ENCODE peak calls at places on chromosome 19, in nine cellular contexts. Q is thoracic aorta; F is cardiac muscle cell; Y is stomach; D is CD4-positive, CD25-positive, alpha-beta regulatory T cell; N is central memory CD8-positive, alpha-beta T cell; E is neural crest cell; B is anterior cingulate cortex; O is NCI-H1436. U is an unnamed sample.
A peak's percentile ranks its signal among the peaks of the same experiment; 100 is the strongest.

GRCh38 chr19:7515471-7516226 is at the start of gene ZNF358:
- DNase-seq in D (no peak), O (peak; percentile 59), Q (peak; percentile 19), B (peak; percentile 35), N (no peak), E (peak; percentile 71), F (peak; percentile 90), Y (peak; percentile 78), U (peak; percentile 56)

GRCh38 chr19:45922281-45922680 is 7.7 kb upstream of the NANOS2 start:
- DNase-seq in E (no peak), O (no peak), Y (no peak), B (no peak), F (no peak), N (no peak), D (no peak), Q (no peak), U (no peak)

GRCh38 chr19:51727349-51727880 is 3.6 kb upstream of the HAS1 start:
- DNase-seq in F (no peak), Y (no peak), N (no peak), O (no peak), Q (no peak), D (no peak), E (no peak), B (no peak), U (no peak)

GRCh38 chr19:41261474-41262190 is 2.5 kb upstream of the HNRNPUL1 start:
- DNase-seq in D (no peak), B (no peak), Q (no peak), F (no peak), O (no peak), Y (no peak), N (no peak), E (no peak), U (no peak)

GRCh38 chr19:40315812-40316475 is 30.8 kb upstream of the AKT2 start:
- DNase-seq in D (no peak), Q (no peak), Y (no peak), F (no peak), E (no peak), N (no peak), B (no peak), O (no peak), U (no peak)

GRCh38 chr19:3699071-3699740 is 1.1 kb downstream of the PIP5K1C start:
- DNase-seq in E (no peak), Y (no peak), D (no peak), Q (no peak), N (no peak), O (no peak), F (no peak), B (peak; percentile 33), U (no peak)

GRCh38 chr19:3513198-3514140 is 7.4 kb downstream of the FZR1 start:
- DNase-seq in Y (peak; percentile 39), O (no peak), D (no peak), E (no peak), F (no peak), B (no peak), N (no peak), Q (no peak), U (no peak)

GRCh38 chr19:10565028-10565566 is 713 bp downstream of the KRI1 start:
- DNase-seq in E (no peak), Y (peak; percentile 35), D (peak; percentile 27), Q (no peak), F (peak; percentile 50), B (no peak), N (no peak), O (peak; percentile 46), U (peak; percentile 69)

GRCh38 chr19:38229585-38230073 is 5.6 kb upstream of the DPF1 start:
- DNase-seq in Y (peak; percentile 47), N (peak; percentile 17), F (peak; percentile 95), Q (no peak), D (peak; percentile 39), O (peak; percentile 92), B (peak; percentile 82), E (peak; percentile 76), U (peak; percentile 76)

GRCh38 chr19:38736036-38736412 is 8.2 kb downstream of the CAPN12 start:
- DNase-seq in D (peak; percentile 64), N (no peak), B (no peak), Y (peak; percentile 64), F (peak; percentile 75), O (no peak), Q (no peak), E (no peak), U (peak; percentile 59)

GRCh38 chr19:17522988-17523872 is 11.8 kb downstream of the PGLS start:
- DNase-seq in D (no peak), Y (peak; percentile 49), E (no peak), Q (no peak), F (no peak), O (no peak), N (peak; percentile 27), B (no peak), U (peak; percentile 39)

GRCh38 chr19:38726284-38726673 is 18.0 kb downstream of the CAPN12 start:
- DNase-seq in N (no peak), O (no peak), Y (no peak), B (no peak), E (no peak), F (no peak), D (no peak), Q (no peak), U (no peak)

GRCh38 chr19:14439014-14439413 is 5.9 kb downstream of the PKN1 start:
- DNase-seq in Y (no peak), D (no peak), O (no peak), E (no peak), F (no peak), N (no peak), Q (no peak), B (no peak), U (no peak)

GRCh38 chr19:6100284-6100915 is 9.9 kb downstream of the RFX2 start:
- DNase-seq in O (no peak), E (no peak), D (no peak), B (no peak), N (no peak), F (no peak), Y (no peak), Q (no peak), U (peak; percentile 41)

GRCh38 chr19:43754562-43755255 is at the start of gene SMG9:
- DNase-seq in E (peak; percentile 98), B (peak; percentile 98), D (peak; percentile 97), Q (peak; percentile 83), N (peak; percentile 97), F (peak; percentile 99), Y (peak; percentile 99), O (peak; percentile 95), U (peak; percentile 99)

GRCh38 chr19:13212759-13213330 is 62.6 kb downstream of the IER2 start:
- DNase-seq in B (no peak), Q (no peak), N (peak; percentile 55), Y (peak; percentile 75), F (peak; percentile 50), O (peak; percentile 30), E (peak; percentile 54), D (peak; percentile 58), U (peak; percentile 76)

GRCh38 chr19:2337329-2337707 is 8.8 kb downstream of the SPPL2B start:
- DNase-seq in O (no peak), E (peak; percentile 69), D (no peak), Q (no peak), Y (no peak), F (peak; percentile 45), N (no peak), B (no peak), U (no peak)

GRCh38 chr19:11203194-11204075 is 6.1 kb upstream of the KANK2 start:
- DNase-seq in O (peak; percentile 45), F (peak; percentile 76), D (no peak), B (peak; percentile 16), Y (peak; percentile 59), N (no peak), Q (peak; percentile 80), E (peak; percentile 73), U (no peak)

GRCh38 chr19:33469171-33470039 is 52.2 kb downstream of the PEPD start:
- DNase-seq in Y (no peak), D (no peak), B (no peak), Q (no peak), F (no peak), N (no peak), O (no peak), E (no peak), U (no peak)

GRCh38 chr19:8126008-8126407 is 23.4 kb downstream of the FBN3 start:
- DNase-seq in N (no peak), E (no peak), F (no peak), Y (no peak), B (no peak), O (no peak), D (no peak), Q (no peak), U (no peak)

GRCh38 chr19:49081273-49081672 is 4.0 kb upstream of the SNRNP70 start:
- DNase-seq in O (no peak), D (no peak), E (no peak), F (no peak), B (no peak), N (no peak), Q (no peak), Y (no peak), U (no peak)

GRCh38 chr19:4014541-4015491 is 7.3 kb downstream of the PIAS4 start:
- DNase-seq in O (no peak), D (peak; percentile 18), F (no peak), N (peak; percentile 18), B (no peak), Y (peak; percentile 55), Q (no peak), E (no peak), U (no peak)

GRCh38 chr19:958967-959685 is 25.0 kb upstream of the WDR18 start:
- DNase-seq in B (no peak), Q (no peak), N (no peak), Y (no peak), E (no peak), O (no peak), F (no peak), D (no peak), U (peak; percentile 44)

GRCh38 chr19:16628984-16629691 is 1.1 kb upstream of the MED26 start:
- DNase-seq in F (no peak), O (no peak), E (no peak), Q (no peak), Y (peak; percentile 48), N (no peak), B (no peak), D (no peak), U (no peak)

GRCh38 chr19:5113101-5113557 is 144.2 kb downstream of the KDM4B start:
- DNase-seq in Y (no peak), D (no peak), B (no peak), Q (no peak), E (no peak), O (no peak), F (no peak), N (no peak), U (no peak)

GRCh38 chr19:1673645-1674292 is 21.4 kb upstream of the TCF3 start:
- DNase-seq in D (no peak), Q (no peak), O (no peak), E (no peak), F (no peak), N (no peak), B (no peak), Y (no peak), U (no peak)

GRCh38 chr19:42126565-42126964 is 5.7 kb downstream of the POU2F2 start:
- DNase-seq in Y (no peak), E (no peak), O (no peak), D (no peak), F (no peak), Q (no peak), B (no peak), N (no peak), U (no peak)

GRCh38 chr19:12884926-12885748 is 1.9 kb downstream of the KLF1 start:
- DNase-seq in N (peak; percentile 78), Q (no peak), O (peak; percentile 83), D (peak; percentile 76), Y (peak; percentile 95), E (peak; percentile 48), B (peak; percentile 17), F (peak; percentile 72), U (peak; percentile 92)

GRCh38 chr19:2476451-2477140 is 669 bp downstream of the GADD45B start:
- DNase-seq in Q (no peak), Y (peak; percentile 45), F (peak; percentile 51), D (peak; percentile 57), O (no peak), E (no peak), B (peak; percentile 61), N (peak; percentile 35), U (peak; percentile 90)

GRCh38 chr19:9144920-9145319 is 4.7 kb downstream of the ZNF317 start:
- DNase-seq in N (no peak), E (no peak), F (no peak), Q (no peak), B (no peak), O (no peak), Y (no peak), D (no peak), U (no peak)

GRCh38 chr19:2441096-2441752 is 13.8 kb upstream of the TIMM13 start:
- DNase-seq in O (no peak), E (no peak), Q (no peak), N (no peak), Y (no peak), D (no peak), F (no peak), B (no peak), U (no peak)

U was measured in activated naive CD4-positive, alpha-beta T cell treated with anti-CD3 and anti-CD28 coated beads, Interleukin-2, amount 50 U/mL, for 72 hours.